ENCODE peak calls at places on chromosomes 16 and 17, in seven cellular contexts. One of them, this sample, is unnamed.

GRCh38 chr17:63945851-63946439 is 13.8 kb upstream of the CD79B start:
- DNase-seq in adrenal gland: no peak
- DNase-seq in AG09309: no peak
- DNase-seq in HFF-Myc: no peak
- DNase-seq in brain microvascular endothelial cell: no peak
- DNase-seq in kidney epithelial cell: no peak
- DNase-seq in testis: no peak
- DNase-seq in this sample: no peak

GRCh38 chr17:79838541-79839274 is 532 bp downstream of the CBX4 start:
- DNase-seq in AG09309: no peak
- DNase-seq in kidney epithelial cell: no peak
- DNase-seq in adrenal gland: peak
- DNase-seq in brain microvascular endothelial cell: peak
- DNase-seq in HFF-Myc: no peak
- DNase-seq in testis: no peak
- DNase-seq in this sample: no peak

GRCh38 chr16:88449267-88449561 is 3.9 kb upstream of the ZFPM1 start:
- DNase-seq in AG09309: no peak
- DNase-seq in brain microvascular endothelial cell: no peak
- DNase-seq in HFF-Myc: no peak
- DNase-seq in testis: no peak
- DNase-seq in adrenal gland: no peak
- DNase-seq in kidney epithelial cell: no peak
- DNase-seq in this sample: peak

GRCh38 chr17:39527220-39527813 is 66.0 kb downstream of the CDK12 start:
- DNase-seq in testis: no peak
- DNase-seq in AG09309: no peak
- DNase-seq in brain microvascular endothelial cell: peak
- DNase-seq in HFF-Myc: no peak
- DNase-seq in adrenal gland: no peak
- DNase-seq in kidney epithelial cell: no peak
- DNase-seq in this sample: no peak

GRCh38 chr17:40326014-40326831 is 17.2 kb downstream of the RARA start:
- DNase-seq in adrenal gland: no peak
- DNase-seq in kidney epithelial cell: no peak
- DNase-seq in testis: no peak
- DNase-seq in HFF-Myc: no peak
- DNase-seq in brain microvascular endothelial cell: no peak
- DNase-seq in AG09309: no peak
- DNase-seq in this sample: no peak

GRCh38 chr17:45225051-45225700 is 3.5 kb downstream of the FMNL1 start:
- DNase-seq in testis: no peak
- DNase-seq in kidney epithelial cell: no peak
- DNase-seq in brain microvascular endothelial cell: no peak
- DNase-seq in HFF-Myc: no peak
- DNase-seq in adrenal gland: no peak
- DNase-seq in AG09309: no peak
- DNase-seq in this sample: no peak

GRCh38 chr17:40373999-40374398 is 9.5 kb upstream of the GJD3 start:
- DNase-seq in brain microvascular endothelial cell: no peak
- DNase-seq in kidney epithelial cell: no peak
- DNase-seq in adrenal gland: peak
- DNase-seq in HFF-Myc: no peak
- DNase-seq in AG09309: no peak
- DNase-seq in testis: no peak
- DNase-seq in this sample: no peak

GRCh38 chr17:79954281-79955166 is 81.1 kb downstream of the TBC1D16 start:
- DNase-seq in brain microvascular endothelial cell: no peak
- DNase-seq in kidney epithelial cell: no peak
- DNase-seq in testis: no peak
- DNase-seq in adrenal gland: peak
- DNase-seq in HFF-Myc: no peak
- DNase-seq in AG09309: no peak
- DNase-seq in this sample: no peak

GRCh38 chr17:17815062-17815406 is 21.8 kb downstream of the SREBF1 start:
- DNase-seq in AG09309: no peak
- DNase-seq in brain microvascular endothelial cell: no peak
- DNase-seq in testis: no peak
- DNase-seq in kidney epithelial cell: no peak
- DNase-seq in HFF-Myc: no peak
- DNase-seq in adrenal gland: peak
- DNase-seq in this sample: no peak

GRCh38 chr17:66437466-66438026 is 135.1 kb downstream of the PRKCA start:
- DNase-seq in adrenal gland: no peak
- DNase-seq in HFF-Myc: no peak
- DNase-seq in testis: no peak
- DNase-seq in brain microvascular endothelial cell: no peak
- DNase-seq in AG09309: no peak
- DNase-seq in kidney epithelial cell: no peak
- DNase-seq in this sample: no peak

GRCh38 chr17:71011389-71011788 is 842.1 kb downstream of the KCNJ2 start:
- DNase-seq in kidney epithelial cell: no peak
- DNase-seq in HFF-Myc: no peak
- DNase-seq in adrenal gland: no peak
- DNase-seq in AG09309: no peak
- DNase-seq in brain microvascular endothelial cell: no peak
- DNase-seq in testis: no peak
- DNase-seq in this sample: no peak

GRCh38 chr17:31688704-31689103 is 170.3 kb downstream of the COPRS start:
- DNase-seq in adrenal gland: no peak
- DNase-seq in kidney epithelial cell: no peak
- DNase-seq in AG09309: no peak
- DNase-seq in HFF-Myc: no peak
- DNase-seq in brain microvascular endothelial cell: no peak
- DNase-seq in testis: no peak
- DNase-seq in this sample: no peak

GRCh38 chr17:42322382-42323267 is 34.3 kb downstream of the STAT5A start:
- DNase-seq in kidney epithelial cell: peak
- DNase-seq in adrenal gland: peak
- DNase-seq in testis: peak
- DNase-seq in brain microvascular endothelial cell: peak
- DNase-seq in AG09309: peak
- DNase-seq in HFF-Myc: peak
- DNase-seq in this sample: peak

GRCh38 chr16:12532871-12533610 is 270.6 kb downstream of the CPPED1 start:
- DNase-seq in adrenal gland: no peak
- DNase-seq in AG09309: no peak
- DNase-seq in kidney epithelial cell: no peak
- DNase-seq in testis: no peak
- DNase-seq in brain microvascular endothelial cell: no peak
- DNase-seq in HFF-Myc: no peak
- DNase-seq in this sample: no peak

GRCh38 chr16:7324306-7324705 is 8.3 kb upstream of the RBFOX1 start:
- DNase-seq in adrenal gland: no peak
- DNase-seq in testis: no peak
- DNase-seq in AG09309: no peak
- DNase-seq in kidney epithelial cell: no peak
- DNase-seq in brain microvascular endothelial cell: no peak
- DNase-seq in HFF-Myc: no peak
- DNase-seq in this sample: no peak

GRCh38 chr17:47789611-47790520 is 31.7 kb downstream of the OSBPL7 start:
- DNase-seq in adrenal gland: peak
- DNase-seq in AG09309: no peak
- DNase-seq in HFF-Myc: no peak
- DNase-seq in kidney epithelial cell: no peak
- DNase-seq in brain microvascular endothelial cell: peak
- DNase-seq in testis: peak
- DNase-seq in this sample: no peak

GRCh38 chr17:4948997-4949320 is 629 bp upstream of the PFN1 start:
- DNase-seq in testis: peak
- DNase-seq in adrenal gland: peak
- DNase-seq in kidney epithelial cell: no peak
- DNase-seq in AG09309: peak
- DNase-seq in brain microvascular endothelial cell: no peak
- DNase-seq in HFF-Myc: no peak
- DNase-seq in this sample: no peak

GRCh38 chr17:75828051-75828400 is 16.2 kb downstream of the UNC13D start:
- DNase-seq in testis: no peak
- DNase-seq in adrenal gland: no peak
- DNase-seq in kidney epithelial cell: no peak
- DNase-seq in HFF-Myc: no peak
- DNase-seq in AG09309: no peak
- DNase-seq in brain microvascular endothelial cell: no peak
- DNase-seq in this sample: no peak

GRCh38 chr17:75824591-75825518 is 19.3 kb downstream of the UNC13D start:
- DNase-seq in brain microvascular endothelial cell: no peak
- DNase-seq in kidney epithelial cell: no peak
- DNase-seq in testis: no peak
- DNase-seq in adrenal gland: no peak
- DNase-seq in AG09309: no peak
- DNase-seq in HFF-Myc: no peak
- DNase-seq in this sample: no peak

GRCh38 chr17:75827291-75828050 is 16.7 kb downstream of the UNC13D start:
- DNase-seq in AG09309: no peak
- DNase-seq in adrenal gland: peak
- DNase-seq in testis: peak
- DNase-seq in HFF-Myc: no peak
- DNase-seq in brain microvascular endothelial cell: peak
- DNase-seq in kidney epithelial cell: no peak
- DNase-seq in this sample: no peak

GRCh38 chr17:75825748-75826370 is 18.3 kb downstream of the UNC13D start:
- DNase-seq in HFF-Myc: no peak
- DNase-seq in brain microvascular endothelial cell: no peak
- DNase-seq in adrenal gland: no peak
- DNase-seq in kidney epithelial cell: no peak
- DNase-seq in AG09309: no peak
- DNase-seq in testis: no peak
- DNase-seq in this sample: no peak

DNA sequence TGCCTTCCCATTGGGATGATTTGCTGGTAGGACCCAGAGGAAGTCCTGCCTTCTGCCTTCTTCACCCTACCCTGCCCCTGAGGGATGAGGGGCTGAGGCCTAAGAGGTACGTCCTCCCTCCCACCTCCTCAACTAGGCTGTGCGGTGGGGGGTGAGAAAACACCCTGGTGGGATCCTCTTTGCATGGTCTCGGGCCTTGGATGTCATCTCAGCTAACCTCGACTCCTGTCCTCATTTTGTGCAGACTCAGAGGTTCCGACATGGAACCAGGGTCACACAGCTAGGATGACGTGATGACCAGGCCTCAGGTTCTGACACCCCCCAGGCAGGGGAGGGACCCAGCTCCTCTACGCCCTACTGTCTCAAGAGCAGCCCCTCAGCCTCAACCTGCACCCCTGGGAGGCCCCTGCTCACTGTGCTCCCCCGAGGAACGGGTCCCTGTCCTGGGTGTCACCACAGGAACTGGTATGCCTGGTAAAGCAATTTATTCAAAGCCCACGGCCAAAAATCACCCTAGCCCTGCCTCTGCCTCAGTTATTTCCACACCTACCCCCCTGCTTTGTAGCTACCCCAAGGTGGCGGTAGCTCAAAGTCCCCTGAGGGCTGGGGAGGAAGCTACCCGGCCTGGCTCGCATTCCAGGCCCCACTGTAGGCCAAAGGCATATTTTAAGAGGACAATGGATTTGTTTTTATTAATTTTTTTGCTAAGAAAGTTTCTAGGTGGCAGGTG is 17.5 kb downstream of the UNC13D start:
- DNase-seq in kidney epithelial cell: no peak
- DNase-seq in brain microvascular endothelial cell: no peak
- DNase-seq in HFF-Myc: no peak
- DNase-seq in adrenal gland: no peak
- DNase-seq in AG09309: no peak
- DNase-seq in testis: no peak
- DNase-seq in this sample: no peak
- H3K4me3 ChIP-seq in kidney epithelial cell: no peak
- H3K4me3 ChIP-seq in brain microvascular endothelial cell: no peak
- H3K4me3 ChIP-seq in HFF-Myc: no peak
- H3K4me3 ChIP-seq in adrenal gland: no peak
- H3K4me3 ChIP-seq in AG09309: no peak
- H3K4me3 ChIP-seq in testis: no peak
- H3K4me3 ChIP-seq in this sample: no peak

GRCh38 chr17:44197107-44197506 is 2.6 kb downstream of the ATXN7L3 start:
- DNase-seq in kidney epithelial cell: no peak
- DNase-seq in HFF-Myc: no peak
- DNase-seq in AG09309: no peak
- DNase-seq in brain microvascular endothelial cell: no peak
- DNase-seq in testis: no peak
- DNase-seq in adrenal gland: no peak
- DNase-seq in this sample: no peak

GRCh38 chr17:44199553-44200477 is at the start of gene ATXN7L3:
- DNase-seq in kidney epithelial cell: peak
- DNase-seq in brain microvascular endothelial cell: peak
- DNase-seq in testis: peak
- DNase-seq in HFF-Myc: peak
- DNase-seq in adrenal gland: peak
- DNase-seq in AG09309: peak
- DNase-seq in this sample: peak

GRCh38 chr17:44200478-44201155 is 933 bp upstream of the ATXN7L3 start:
- DNase-seq in HFF-Myc: no peak
- DNase-seq in testis: peak
- DNase-seq in AG09309: no peak
- DNase-seq in kidney epithelial cell: no peak
- DNase-seq in adrenal gland: no peak
- DNase-seq in brain microvascular endothelial cell: no peak
- DNase-seq in this sample: no peak

GRCh38 chr17:44198721-44199552 is 747 bp downstream of the ATXN7L3 start:
- DNase-seq in AG09309: no peak
- DNase-seq in testis: peak
- DNase-seq in HFF-Myc: no peak
- DNase-seq in brain microvascular endothelial cell: no peak
- DNase-seq in adrenal gland: peak
- DNase-seq in kidney epithelial cell: no peak
- DNase-seq in this sample: no peak

GRCh38 chr17:44197980-44198720 is 1.5 kb downstream of the ATXN7L3 start:
- DNase-seq in testis: peak
- DNase-seq in HFF-Myc: no peak
- DNase-seq in AG09309: no peak
- DNase-seq in kidney epithelial cell: no peak
- DNase-seq in adrenal gland: no peak
- DNase-seq in brain microvascular endothelial cell: no peak
- DNase-seq in this sample: no peak
- TF ChIP-seq CTCF in testis: no peak
- TF ChIP-seq CTCF in HFF-Myc: peak
- TF ChIP-seq CTCF in AG09309: peak
- TF ChIP-seq CTCF in kidney epithelial cell: no peak
- TF ChIP-seq CTCF in adrenal gland: no peak
- TF ChIP-seq CTCF in brain microvascular endothelial cell: peak
- TF ChIP-seq CTCF in this sample: no peak

DNA sequence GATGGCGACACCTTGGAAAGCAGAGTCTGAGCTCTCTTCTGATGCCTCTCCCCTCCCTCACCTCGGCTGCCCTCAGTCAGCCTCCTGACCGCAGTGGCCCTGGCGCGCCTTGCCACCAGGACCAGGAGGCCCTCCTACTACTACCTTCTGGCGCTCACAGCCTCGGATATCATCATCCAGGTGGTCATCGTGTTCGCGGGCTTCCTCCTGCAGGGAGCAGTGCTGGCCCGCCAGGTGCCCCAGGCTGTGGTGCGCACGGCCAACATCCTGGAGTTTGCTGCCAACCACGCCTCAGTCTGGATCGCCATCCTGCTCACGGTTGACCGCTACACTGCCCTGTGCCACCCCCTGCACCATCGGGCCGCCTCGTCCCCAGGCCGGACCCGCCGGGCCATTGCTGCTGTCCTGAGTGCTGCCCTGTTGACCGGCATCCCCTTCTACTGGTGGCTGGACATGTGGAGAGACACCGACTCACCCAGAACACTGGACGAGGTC is 4.4 kb downstream of the GPR142 start:
- DNase-seq in kidney epithelial cell: no peak
- DNase-seq in HFF-Myc: no peak
- DNase-seq in testis: no peak
- DNase-seq in adrenal gland: no peak
- DNase-seq in AG09309: no peak
- DNase-seq in brain microvascular endothelial cell: no peak
- DNase-seq in this sample: no peak
- H3K4me3 ChIP-seq in kidney epithelial cell: no peak
- H3K4me3 ChIP-seq in HFF-Myc: no peak
- H3K4me3 ChIP-seq in testis: no peak
- H3K4me3 ChIP-seq in adrenal gland: no peak
- H3K4me3 ChIP-seq in AG09309: no peak
- H3K4me3 ChIP-seq in brain microvascular endothelial cell: no peak
- H3K4me3 ChIP-seq in this sample: no peak

GRCh38 chr17:28983286-28984240 is 22.3 kb downstream of the SEZ6 start:
- DNase-seq in HFF-Myc: no peak
- DNase-seq in adrenal gland: no peak
- DNase-seq in AG09309: no peak
- DNase-seq in kidney epithelial cell: no peak
- DNase-seq in testis: no peak
- DNase-seq in brain microvascular endothelial cell: no peak
- DNase-seq in this sample: no peak
- TF ChIP-seq CTCF in HFF-Myc: no peak
- TF ChIP-seq CTCF in adrenal gland: no peak
- TF ChIP-seq CTCF in AG09309: no peak
- TF ChIP-seq CTCF in kidney epithelial cell: no peak
- TF ChIP-seq CTCF in testis: no peak
- TF ChIP-seq CTCF in brain microvascular endothelial cell: no peak
- TF ChIP-seq CTCF in this sample: no peak

This sample was measured in retinal pigment epithelial cell.